ENCODE peak calls at places on chromosomes 4 and X, in four cellular contexts. W is astrocyte, M is foreskin keratinocyte, J is heart left ventricle. E is an unnamed sample.
A peak's percentile ranks its signal among the peaks of the same experiment; 100 is the strongest.

GRCh38 chr4:29319663-29320340 is 1400.4 kb upstream of the PCDH7 start:
- DNase-seq in W (no peak), M (no peak), J (no peak), E (no peak)

GRCh38 chr4:957581-958313 is 15.6 kb downstream of the DGKQ start:
- DNase-seq in W (no peak), M (no peak), J (peak; percentile 14), E (no peak)

GRCh38 chr4:104064650-104065577 is 345.1 kb upstream of the TACR3 start:
- DNase-seq in W (peak; percentile 20), M (peak; percentile 37), J (peak; percentile 16), E (peak; percentile 36)

GRCh38 chrX:18676050-18676449 is 4.1 kb upstream of the RS1 start:
- DNase-seq in W (no peak), M (no peak), J (no peak), E (no peak)

GRCh38 chr4:113574636-113575103 is 186.9 kb downstream of the CAMK2D start:
- DNase-seq in W (peak; percentile 61), M (peak; percentile 65), J (no peak), E (no peak)

GRCh38 chr4:15106417-15106816 is 104.1 kb downstream of the CPEB2 start:
- DNase-seq in W (no peak), M (no peak), J (no peak), E (no peak)

GRCh38 chr4:18319456-18319855 is 297.9 kb upstream of the LCORL start:
- DNase-seq in W (no peak), M (no peak), J (no peak), E (no peak)

GRCh38 chr4:183469327-183469726 is 24.9 kb downstream of the CDKN2AIP start:
- DNase-seq in W (no peak), M (peak; percentile 39), J (no peak), E (no peak)

GRCh38 chrX:806586-806985 is 176.0 kb downstream of the SHOX start:
- DNase-seq in W (no peak), M (no peak), J (no peak), E (no peak)

GRCh38 chr4:66430856-66431255 is 760.6 kb upstream of the EPHA5 start:
- DNase-seq in W (peak; percentile 65), M (peak; percentile 65), J (no peak), E (no peak)

GRCh38 chr4:78476108-78476704 is 75.4 kb upstream of the ANXA3 start:
- DNase-seq in W (no peak), M (no peak), J (no peak), E (no peak)

GRCh38 chr4:27911047-27911446 is 1050.4 kb downstream of the STIM2 start:
- DNase-seq in W (no peak), M (no peak), J (no peak), E (no peak)

GRCh38 chrX:130728208-130728607 is 174.8 kb downstream of the ENOX2 start:
- DNase-seq in W (peak; percentile 34), M (peak; percentile 49), J (no peak), E (peak; percentile 0)

GRCh38 chr4:1195894-1196401 is 23.6 kb upstream of the SPON2 start:
- DNase-seq in W (no peak), M (no peak), J (no peak), E (no peak)

GRCh38 chrX:46366597-46367207 is 178.5 kb downstream of the ZNF674 start:
- DNase-seq in W (no peak), M (no peak), J (no peak), E (no peak)

GRCh38 chr4:42501624-42502401 is 104.5 kb downstream of the SHISA3 start:
- DNase-seq in W (no peak), M (no peak), J (no peak), E (no peak)

GRCh38 chr4:69907151-69907550 is 23.7 kb upstream of the CSN1S1 start:
- DNase-seq in W (no peak), M (peak; percentile 52), J (no peak), E (no peak)

GRCh38 chr4:183591301-183591700 is 67.7 kb downstream of the RWDD4 start:
- DNase-seq in W (peak; percentile 84), M (peak; percentile 37), J (no peak), E (peak; percentile 9)

GRCh38 chrX:7076245-7076661 is 71.3 kb upstream of the STS start:
- DNase-seq in W (no peak), M (no peak), J (no peak), E (no peak)

GRCh38 chr4:83139514-83140156 is 25.1 kb upstream of the PLAC8 start:
- DNase-seq in W (no peak), M (no peak), J (no peak), E (no peak)

DNA sequence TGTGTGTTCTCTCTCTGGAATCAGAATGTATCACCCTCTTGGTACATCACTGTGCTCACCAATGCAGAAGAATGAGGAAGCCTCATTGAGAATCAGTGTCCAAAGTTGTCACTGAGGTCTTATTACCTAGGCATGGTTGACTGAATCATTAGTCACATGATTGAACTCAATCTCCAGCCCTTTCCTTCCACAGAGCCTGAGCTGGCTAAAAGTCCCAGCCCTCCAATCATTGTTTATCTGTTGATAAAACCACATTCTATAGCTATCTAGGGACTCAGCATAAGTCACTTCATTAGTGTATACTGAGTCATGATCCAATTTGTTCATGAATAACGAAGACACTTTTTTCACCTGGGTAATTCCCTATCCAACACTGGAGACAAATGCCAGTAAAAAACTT is 396.8 kb downstream of the TRAM1L1 start:
- DNase-seq in W (no peak), M (peak; percentile 51), J (no peak), E (no peak)
- TF ChIP-seq CTCF in W (no peak), M (no peak), J (no peak), E (no peak)

GRCh38 chr4:118894034-118894433 is 5.4 kb downstream of the SYNPO2 start:
- DNase-seq in W (no peak), M (no peak), J (no peak), E (no peak)

GRCh38 chr4:118904418-118904817 is 15.8 kb downstream of the SYNPO2 start:
- DNase-seq in W (no peak), M (no peak), J (no peak), E (no peak)

GRCh38 chr4:118898221-118898620 is 9.6 kb downstream of the SYNPO2 start:
- DNase-seq in W (no peak), M (no peak), J (no peak), E (no peak)

DNA sequence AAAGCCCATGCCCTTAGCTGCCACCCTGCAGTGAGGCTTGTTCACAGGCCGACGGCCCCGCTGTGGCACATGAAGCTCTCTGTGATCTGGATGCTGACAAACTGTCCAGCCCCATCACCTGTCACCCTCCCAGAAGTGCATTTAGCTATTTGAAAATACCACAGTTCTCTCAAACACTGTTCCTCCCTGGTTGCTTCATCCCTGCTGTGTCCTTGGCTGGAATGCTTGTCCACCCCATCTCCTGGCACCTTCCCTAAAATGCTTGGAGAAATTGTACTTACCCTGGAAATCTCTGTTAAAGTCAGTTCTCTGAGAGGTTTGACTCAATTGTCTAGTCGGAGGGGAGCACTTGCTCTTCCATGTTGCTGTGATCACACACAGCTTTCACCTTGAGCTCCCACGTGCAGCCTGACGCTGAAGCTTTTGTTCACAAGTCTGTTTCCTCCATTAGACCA is 10.1 kb downstream of the SYNPO2 start:
- DNase-seq in W (no peak), M (no peak), J (peak; percentile 55), E (no peak)
- H3K27ac ChIP-seq in W (no peak overlapping the region), M (no peak overlapping the region), J (peak overlapping the region; percentile 91), E (no peak overlapping the region)

GRCh38 chr4:153295131-153295755 is 49.2 kb upstream of the MND1 start:
- DNase-seq in W (no peak), M (no peak), J (no peak), E (peak; percentile 12)
- TF ChIP-seq CTCF in W (no peak), M (peak; percentile 53), J (no peak), E (no peak)

GRCh38 chr4:123651127-123651526 is 254.5 kb downstream of the SPRY1 start:
- DNase-seq in W (no peak), M (peak; percentile 56), J (no peak), E (no peak)
- H3K27ac ChIP-seq in W (no peak overlapping the region), M (no peak overlapping the region), J (peak overlapping the region; percentile 79), E (peak overlapping the region; percentile 52)

GRCh38 chrX:42098897-42099296 is 175.5 kb upstream of the CASK start:
- DNase-seq in W (no peak), M (no peak), J (peak; percentile 20), E (no peak)

GRCh38 chrX:42106556-42106955 is 183.2 kb upstream of the CASK start:
- DNase-seq in W (no peak), M (no peak), J (no peak), E (no peak)

GRCh38 chrX:42107495-42108139 is 184.3 kb upstream of the CASK start:
- DNase-seq in W (no peak), M (no peak), J (no peak), E (no peak)

GRCh38 chrX:42097491-42097890 is 174.1 kb upstream of the CASK start:
- DNase-seq in W (no peak), M (no peak), J (no peak), E (no peak)

DNA sequence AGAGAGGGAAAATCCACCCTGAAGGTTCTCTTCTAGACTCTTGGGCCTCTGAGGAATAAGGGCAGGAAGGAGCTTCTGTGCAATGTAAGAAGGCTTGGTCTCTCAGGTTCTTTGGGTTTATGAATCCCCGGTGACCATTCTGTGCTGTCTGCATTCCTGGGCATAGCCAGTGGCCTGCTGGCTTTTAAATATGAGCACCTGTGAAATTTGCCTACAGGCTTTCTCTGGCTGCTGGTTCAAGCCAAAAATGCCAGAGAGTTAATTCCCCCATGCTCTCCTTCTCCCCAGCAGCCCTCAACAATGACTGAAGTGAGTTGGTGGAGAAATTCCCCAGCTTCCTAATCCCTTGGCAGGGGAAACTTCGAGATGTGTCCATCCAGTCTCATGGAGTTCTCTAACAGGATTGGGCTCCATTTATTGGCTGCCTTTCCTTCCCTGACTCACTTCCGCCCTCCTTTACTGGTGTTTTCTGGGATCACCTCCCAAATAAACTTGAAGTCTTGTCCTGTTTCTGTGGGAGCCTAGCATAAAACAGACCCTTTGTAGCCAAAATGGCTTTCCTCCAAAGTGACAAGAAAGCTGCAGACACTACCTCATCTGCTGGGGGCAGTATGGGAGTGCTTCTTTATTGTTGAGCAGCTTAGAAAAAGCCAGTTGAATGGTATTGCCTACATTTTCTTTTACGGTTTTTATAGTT is 179.4 kb upstream of the CASK start:
- DNase-seq in W (peak; percentile 16), M (no peak), J (peak; percentile 17), E (no peak)
- TF ChIP-seq CTCF in W (no peak), M (peak; percentile 10), J (no peak), E (no peak)

DNA sequence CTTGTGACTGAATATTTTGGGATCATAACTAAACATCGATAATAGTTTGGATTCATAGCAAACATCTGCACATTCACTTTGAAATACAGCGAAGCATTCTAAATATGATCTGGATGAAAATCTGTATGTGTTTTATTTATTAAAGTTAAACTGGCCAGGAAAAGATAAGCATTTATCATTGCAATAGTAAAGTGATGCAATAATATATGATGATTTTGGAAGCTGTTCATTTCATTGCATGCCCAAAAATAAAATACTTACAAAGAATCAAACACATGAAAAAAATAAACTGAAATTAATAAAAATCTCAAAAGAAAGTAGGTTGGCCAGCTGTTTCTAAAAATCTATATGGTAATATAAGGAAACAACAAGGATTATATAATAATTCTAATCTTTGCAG is 1.9 kb downstream of the PRDM5 start:
- DNase-seq in W (no peak), M (no peak), J (no peak), E (no peak)
- H3K27ac ChIP-seq in W (no peak overlapping the region), M (no peak overlapping the region), J (peak overlapping the region; percentile 17), E (no peak overlapping the region)

GRCh38 chr4:185831125-185831815 is 19.3 kb upstream of the SORBS2 start:
- DNase-seq in W (no peak), M (peak; percentile 85), J (no peak), E (peak; percentile 31)
- TF ChIP-seq CTCF in W (no peak), M (no peak), J (no peak), E (no peak)

GRCh38 chrX:33205321-33205720 is 6.0 kb downstream of the DMD start:
- DNase-seq in W (no peak), M (no peak), J (no peak), E (no peak)
- H3K27ac ChIP-seq in W (no peak overlapping the region), M (peak overlapping the region; percentile 27), J (peak overlapping the region; percentile 87), E (no peak overlapping the region)

GRCh38 chrX:104255465-104255864 is 732 bp upstream of the ESX1 start:
- DNase-seq in W (no peak), M (peak; percentile 5), J (no peak), E (no peak)
- TF ChIP-seq CTCF in W (no peak), M (no peak), J (no peak), E (no peak)